ENCODE peak calls at places on chromosomes 1 and 21, in four cellular contexts. O is RKO; P is mesothelial cell of epicardium; J is CD8-positive, alpha-beta memory T cell. E is an unnamed sample.

GRCh38 chr1:227429447-227430359 is 111.4 kb upstream of the CDC42BPA start:
- DNase-seq in O (no peak), P (peak), J (no peak), E (no peak)

GRCh38 chr1:198734323-198735008 is 95.6 kb downstream of the PTPRC start:
- DNase-seq in O (no peak), P (no peak), J (no peak), E (no peak)

GRCh38 chr1:192830596-192831241 is 21.9 kb downstream of the RGS2 start:
- DNase-seq in O (no peak), P (no peak), J (no peak), E (no peak)

GRCh38 chr1:97137862-97138514 is 416.4 kb downstream of the PTBP2 start:
- DNase-seq in O (peak), P (no peak), J (no peak), E (no peak)

GRCh38 chr1:246210751-246211150 is 296.3 kb downstream of the SMYD3 start:
- DNase-seq in O (no peak), P (no peak), J (no peak), E (no peak)

GRCh38 chr1:234608720-234609527 is 1.1 kb downstream of the IRF2BP2 start:
- DNase-seq in O (peak), P (peak), J (peak), E (no peak)

GRCh38 chr1:211676106-211676583 is 724 bp upstream of the NEK2 start:
- DNase-seq in O (no peak), P (no peak), J (no peak), E (no peak)

GRCh38 chr1:168321945-168322344 is 41.3 kb downstream of the TBX19 start:
- DNase-seq in O (peak), P (no peak), J (no peak), E (no peak)

GRCh38 chr1:182080955-182081582 is 19.6 kb upstream of the ZNF648 start:
- DNase-seq in O (peak), P (no peak), J (no peak), E (no peak)

GRCh38 chr1:116345011-116345410 is 28.0 kb upstream of the ATP1A1 start:
- DNase-seq in O (no peak), P (no peak), J (no peak), E (no peak)

GRCh38 chr1:29689372-29690030 is 453.2 kb downstream of the PTPRU start:
- DNase-seq in O (no peak), P (peak), J (no peak), E (no peak)

GRCh38 chr1:59361766-59362165 is 64.9 kb downstream of the FGGY start:
- DNase-seq in O (no peak), P (no peak), J (no peak), E (no peak)

GRCh38 chr21:34362136-34362444 is 1.7 kb upstream of the KCNE2 start:
- DNase-seq in O (no peak), P (no peak), J (no peak), E (no peak)

GRCh38 chr1:47699492-47700220 is 261.8 kb downstream of the FOXD2 start:
- DNase-seq in O (no peak), P (no peak), J (no peak), E (no peak)

GRCh38 chr1:109777436-109777835 is 13.7 kb upstream of the EPS8L3 start:
- DNase-seq in O (no peak), P (no peak), J (no peak), E (no peak)

GRCh38 chr1:218547901-218548730 is 203.0 kb downstream of the TGFB2 start:
- DNase-seq in O (no peak), P (no peak), J (no peak), E (no peak)

GRCh38 chr21:37145635-37146111 is 72.6 kb downstream of the TTC3 start:
- DNase-seq in O (peak), P (no peak), J (no peak), E (no peak)

GRCh38 chr1:28887835-28888682 is 26.3 kb upstream of the EPB41 start:
- DNase-seq in O (no peak), P (peak), J (no peak), E (no peak)

GRCh38 chr1:58879464-58879863 is 95.6 kb upstream of the JUN start:
- DNase-seq in O (no peak), P (no peak), J (no peak), E (no peak)

GRCh38 chr1:154669464-154670282 is 61.7 kb upstream of the ADAR start:
- DNase-seq in O (peak), P (peak), J (peak), E (peak)

E was measured in lung.